ENCODE peak calls at places on chromosome 10, in ten cellular contexts. O is HCT116; T is right lobe of liver; C is HFFc6; N is tibial artery; U is tibial nerve; J is CD4-positive, alpha-beta T cell; V is uterus; X is OCI-LY7; B is breast epithelium. Y is an unnamed sample.

GRCh38 chr10:120262857-120263547 is 194.0 kb upstream of the PLPP4 start:
- DNase-seq in O (no peak), T (no peak), C (peak), N (no peak), U (no peak), J (no peak), V (no peak), X (no peak), B (no peak), Y (no peak)

GRCh38 chr10:17504547-17505245 is 50.3 kb upstream of the ST8SIA6 start:
- DNase-seq in O (no peak), T (no peak), C (peak), N (no peak), U (no peak), J (no peak), V (no peak), X (no peak), B (no peak), Y (no peak)

GRCh38 chr10:63331586-63331985 is 134.2 kb downstream of the JMJD1C start:
- DNase-seq in O (no peak), T (no peak), C (no peak), N (no peak), U (no peak), J (no peak), V (no peak), X (no peak), B (no peak), Y (no peak)

GRCh38 chr10:86654411-86655172 is at the start of gene OPN4:
- DNase-seq in O (no peak), T (peak), C (no peak), N (peak), U (no peak), J (no peak), V (no peak), X (no peak), B (no peak), Y (no peak)

GRCh38 chr10:82865366-82865765 is 990.4 kb downstream of the NRG3 start:
- DNase-seq in O (no peak), T (no peak), C (no peak), N (no peak), U (no peak), J (no peak), V (no peak), X (no peak), B (no peak), Y (no peak)

GRCh38 chr10:46240684-46241565 is 45.9 kb upstream of the ANTXRL start:
- DNase-seq in O (no peak), T (no peak), C (no peak), N (no peak), U (no peak), J (no peak), V (peak), X (no peak), B (no peak), Y (no peak)

GRCh38 chr10:25068152-25069058 is 52.0 kb downstream of the THNSL1 start:
- DNase-seq in O (no peak), T (no peak), C (peak), N (no peak), U (no peak), J (no peak), V (no peak), X (no peak), B (no peak), Y (no peak)

GRCh38 chr10:32366588-32366987 is 19.6 kb upstream of the EPC1 start:
- DNase-seq in O (no peak), T (no peak), C (no peak), N (no peak), U (no peak), J (no peak), V (no peak), X (no peak), B (no peak), Y (no peak)

GRCh38 chr10:9222917-9223316 is 1168.4 kb downstream of the GATA3 start:
- DNase-seq in O (no peak), T (no peak), C (peak), N (no peak), U (no peak), J (no peak), V (no peak), X (no peak), B (no peak), Y (no peak)

GRCh38 chr10:93616844-93617360 is 4.6 kb downstream of the PDE6C start:
- DNase-seq in O (no peak), T (no peak), C (no peak), N (no peak), U (no peak), J (no peak), V (no peak), X (no peak), B (no peak), Y (no peak)

GRCh38 chr10:44647877-44648542 is 263.1 kb upstream of the CXCL12 start:
- DNase-seq in O (no peak), T (no peak), C (peak), N (peak), U (peak), J (no peak), V (peak), X (no peak), B (peak), Y (no peak)

GRCh38 chr10:34766256-34766580 is 48.9 kb downstream of the PARD3 start:
- DNase-seq in O (no peak), T (no peak), C (no peak), N (no peak), U (no peak), J (no peak), V (no peak), X (no peak), B (no peak), Y (peak)

GRCh38 chr10:129332476-129332875 is 134.6 kb upstream of the MGMT start:
- DNase-seq in O (peak), T (no peak), C (no peak), N (no peak), U (peak), J (no peak), V (no peak), X (peak), B (no peak), Y (no peak)

GRCh38 chr10:37957841-37958240 is 18.6 kb downstream of the ZNF25 start:
- DNase-seq in O (no peak), T (no peak), C (no peak), N (no peak), U (no peak), J (no peak), V (no peak), X (no peak), B (no peak), Y (no peak)

GRCh38 chr10:1454964-1455363 is 282.4 kb downstream of the ADARB2 start:
- DNase-seq in O (no peak), T (no peak), C (no peak), N (no peak), U (no peak), J (no peak), V (no peak), X (peak), B (no peak), Y (no peak)

GRCh38 chr10:329361-330099 is 194.3 kb downstream of the ZMYND11 start:
- DNase-seq in O (peak), T (peak), C (peak), N (peak), U (peak), J (no peak), V (peak), X (peak), B (peak), Y (no peak)

GRCh38 chr10:102449321-102450123 is 1.8 kb downstream of the C10orf95 start:
- DNase-seq in O (peak), T (peak), C (peak), N (no peak), U (peak), J (peak), V (peak), X (peak), B (peak), Y (no peak)

GRCh38 chr10:26717476-26717875 is 20.0 kb downstream of the PDSS1 start:
- DNase-seq in O (no peak), T (no peak), C (no peak), N (no peak), U (no peak), J (no peak), V (no peak), X (no peak), B (no peak), Y (no peak)

GRCh38 chr10:123491692-123492415 is 174.3 kb upstream of the GPR26 start:
- DNase-seq in O (no peak), T (no peak), C (no peak), N (no peak), U (no peak), J (no peak), V (no peak), X (no peak), B (no peak), Y (no peak)

GRCh38 chr10:81953420-81953819 is 78.4 kb downstream of the NRG3 start:
- DNase-seq in O (no peak), T (no peak), C (no peak), N (no peak), U (no peak), J (no peak), V (no peak), X (no peak), B (no peak), Y (no peak)

GRCh38 chr10:14698487-14699170 is 76.1 kb downstream of the FAM107B start:
- DNase-seq in O (no peak), T (no peak), C (peak), N (no peak), U (no peak), J (no peak), V (no peak), X (no peak), B (no peak), Y (no peak)

GRCh38 chr10:103397191-103397825 is 882 bp downstream of the PDCD11 start:
- DNase-seq in O (no peak), T (no peak), C (no peak), N (no peak), U (no peak), J (no peak), V (no peak), X (peak), B (no peak), Y (no peak)

GRCh38 chr10:122140941-122141623 is 130.0 kb upstream of the BTBD16 start:
- DNase-seq in O (peak), T (no peak), C (peak), N (peak), U (peak), J (no peak), V (peak), X (no peak), B (peak), Y (no peak)

GRCh38 chr10:88489107-88489506 is 94.0 kb downstream of the RNLS start:
- DNase-seq in O (no peak), T (no peak), C (no peak), N (no peak), U (no peak), J (no peak), V (no peak), X (no peak), B (no peak), Y (no peak)

GRCh38 chr10:79073784-79074432 is 5.1 kb downstream of the ZMIZ1 start:
- DNase-seq in O (no peak), T (peak), C (peak), N (peak), U (peak), J (no peak), V (peak), X (no peak), B (no peak), Y (no peak)

GRCh38 chr10:5043716-5044115 is 40.1 kb upstream of the AKR1C2 start:
- DNase-seq in O (no peak), T (peak), C (no peak), N (no peak), U (peak), J (no peak), V (no peak), X (no peak), B (peak), Y (no peak)

DNA sequence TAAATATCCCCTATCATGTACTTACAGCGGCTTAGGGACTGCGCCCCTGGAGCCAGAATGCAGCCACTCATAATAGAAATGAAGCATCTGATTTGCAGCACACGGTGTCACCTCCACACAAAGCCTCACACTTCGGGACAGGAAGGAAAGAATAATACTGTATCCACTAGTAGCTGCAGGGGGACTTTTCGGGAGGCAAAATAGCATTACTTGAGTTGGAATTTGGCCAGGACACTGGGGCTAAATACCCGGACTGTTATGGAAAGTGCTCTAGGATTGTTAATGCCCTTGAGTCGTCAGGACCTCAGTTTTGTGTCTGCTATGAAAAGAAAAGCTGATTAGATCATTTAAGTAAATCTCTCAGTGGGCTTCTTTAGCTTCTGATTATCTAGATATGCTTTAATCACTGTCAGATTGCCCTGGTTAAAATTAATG is 172.8 kb upstream of the NEBL start:
- DNase-seq in O (no peak), T (no peak), C (no peak), N (no peak), U (no peak), J (no peak), V (no peak), X (no peak), B (no peak), Y (no peak)
- TF ChIP-seq CTCF in O (no peak), T (no peak), C (no peak), N (no peak), U (no peak), J (no peak), V (no peak), X (no peak), B (no peak), Y (no peak)

GRCh38 chr10:29535012-29535777 is 99.6 kb downstream of the SVIL start:
- DNase-seq in O (peak), T (no peak), C (peak), N (no peak), U (peak), J (no peak), V (peak), X (no peak), B (no peak), Y (no peak)
- TF ChIP-seq CTCF in O (peak), T (peak), C (peak), N (peak), U (peak), J (no peak), V (peak), X (peak), B (no peak), Y (peak)

GRCh38 chr10:99630439-99630838 is 10.2 kb upstream of the SLC25A28 start:
- DNase-seq in O (peak), T (no peak), C (peak), N (no peak), U (peak), J (no peak), V (no peak), X (peak), B (no peak), Y (no peak)
- TF ChIP-seq CTCF in O (peak), T (peak), C (peak), N (no peak), U (no peak), J (no peak), V (no peak), X (peak), B (no peak), Y (peak)

DNA sequence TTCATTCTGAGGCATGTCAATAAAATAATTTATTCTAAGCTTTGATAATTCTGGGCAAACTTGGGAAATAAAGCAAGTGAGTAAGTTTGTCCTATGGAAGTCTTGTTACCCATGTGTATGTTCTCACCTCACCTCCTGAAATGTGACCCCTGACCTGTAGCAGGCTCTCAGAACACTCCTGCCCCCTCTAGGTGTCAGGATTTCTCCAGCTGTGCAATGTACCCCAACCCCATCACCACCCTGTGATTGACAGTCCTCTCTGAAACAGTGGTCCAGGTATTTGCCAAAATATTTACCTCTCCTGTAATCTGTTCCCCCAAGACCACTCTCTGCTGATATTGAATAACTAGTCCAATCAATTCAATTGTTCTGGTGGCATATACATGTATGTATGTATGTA is 122.6 kb upstream of the PTER start:
- DNase-seq in O (peak), T (no peak), C (no peak), N (no peak), U (no peak), J (no peak), V (no peak), X (peak), B (no peak), Y (no peak)
- TF ChIP-seq CTCF in O (peak), T (no peak), C (no peak), N (no peak), U (no peak), J (no peak), V (no peak), X (peak), B (no peak), Y (no peak)

DNA sequence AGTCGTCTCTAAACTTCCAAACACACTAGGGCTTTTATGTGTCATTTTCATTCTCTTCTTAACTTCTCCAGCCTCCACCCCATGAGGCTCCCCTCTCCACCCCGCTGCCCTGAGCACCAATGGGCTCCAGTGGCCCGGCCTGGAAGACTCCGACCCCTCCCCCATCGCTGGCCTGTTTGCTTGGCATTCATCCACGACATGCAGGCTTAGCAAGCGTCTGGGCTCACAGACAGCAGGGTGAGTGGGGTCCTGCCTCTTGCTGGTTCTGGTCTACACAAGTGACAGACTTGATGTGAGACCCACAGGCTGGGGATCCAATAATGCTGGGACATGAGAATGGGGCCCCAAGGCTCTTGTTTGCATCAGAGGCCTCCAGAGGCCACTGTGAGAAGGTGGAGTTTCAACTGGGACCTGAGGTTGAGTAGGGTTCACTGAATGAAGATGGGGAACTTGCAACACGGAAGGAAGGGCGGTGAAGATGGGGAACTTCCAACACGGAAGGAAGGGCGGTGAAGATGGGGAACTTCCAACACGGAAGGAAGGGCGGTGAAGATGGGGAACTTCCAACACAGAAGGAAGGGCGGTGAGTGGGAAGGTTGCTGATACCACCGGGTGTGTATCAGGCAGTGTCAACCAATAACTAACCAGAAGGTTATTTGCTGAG is 14.0 kb downstream of the KNDC1 start:
- DNase-seq in O (no peak), T (no peak), C (no peak), N (no peak), U (no peak), J (no peak), V (no peak), X (no peak), B (no peak), Y (no peak)
- TF ChIP-seq CTCF in O (no peak), T (no peak), C (no peak), N (no peak), U (no peak), J (no peak), V (no peak), X (no peak), B (no peak), Y (no peak)

GRCh38 chr10:116689096-116689495 is 53.3 kb downstream of the HSPA12A start:
- DNase-seq in O (no peak), T (no peak), C (no peak), N (no peak), U (no peak), J (no peak), V (no peak), X (no peak), B (no peak), Y (no peak)

GRCh38 chr10:116691544-116692126 is 50.7 kb downstream of the HSPA12A start:
- DNase-seq in O (no peak), T (no peak), C (no peak), N (no peak), U (peak), J (no peak), V (peak), X (no peak), B (no peak), Y (no peak)

GRCh38 chr10:116691079-116691398 is 51.3 kb downstream of the HSPA12A start:
- DNase-seq in O (no peak), T (no peak), C (no peak), N (no peak), U (no peak), J (no peak), V (peak), X (no peak), B (no peak), Y (no peak)

GRCh38 chr10:116689744-116690143 is 52.6 kb downstream of the HSPA12A start:
- DNase-seq in O (no peak), T (no peak), C (no peak), N (no peak), U (no peak), J (no peak), V (no peak), X (no peak), B (no peak), Y (no peak)

DNA sequence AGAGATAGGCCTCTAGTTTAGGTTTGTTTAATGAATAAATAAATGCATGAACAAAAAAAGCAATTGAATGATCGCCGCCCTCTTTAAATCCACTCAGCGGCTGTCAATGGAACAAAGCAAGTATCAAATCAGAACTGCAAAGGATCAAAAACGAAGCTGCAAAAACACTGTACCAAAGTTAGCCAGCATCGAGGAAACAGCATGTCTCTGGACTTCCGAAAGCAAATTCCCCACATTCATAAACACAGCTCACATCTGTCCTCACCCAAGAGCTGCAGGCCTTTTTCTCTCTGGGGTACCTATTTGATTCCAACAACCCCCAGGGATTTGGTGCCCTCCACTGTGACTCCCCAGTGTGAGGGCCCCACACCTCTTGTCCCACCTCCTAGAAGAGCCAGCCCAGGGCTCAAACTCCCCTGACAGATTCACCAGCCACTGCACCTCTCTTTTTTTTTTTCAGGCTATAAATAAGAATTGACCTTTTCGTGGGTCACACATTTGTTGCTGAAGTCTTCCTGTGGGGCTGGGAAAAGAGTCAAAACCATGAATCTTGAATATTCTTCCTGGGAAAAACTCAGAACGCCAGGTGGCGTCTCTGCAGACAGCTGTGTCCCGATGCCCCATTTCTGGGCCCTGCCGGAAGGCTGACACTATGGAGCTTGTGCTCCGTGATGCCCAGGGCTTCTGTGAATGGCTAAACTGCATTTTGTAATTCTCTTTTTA is 51.8 kb downstream of the HSPA12A start:
- DNase-seq in O (no peak), T (no peak), C (no peak), N (no peak), U (peak), J (no peak), V (peak), X (no peak), B (no peak), Y (no peak)
- TF ChIP-seq CTCF in O (no peak), T (no peak), C (no peak), N (peak), U (peak), J (no peak), V (peak), X (no peak), B (no peak), Y (peak)

Y was measured in D721Med.